ENCODE peak calls at places on chromosomes 13 and 19, in nine cellular contexts. One of them, this sample, is unnamed.

GRCh38 chr19:11708457-11708856 is 30.3 kb downstream of the ZNF823 start:
- DNase-seq in hypothalamus: no peak
- DNase-seq in iPS-NIHi11: no peak
- DNase-seq in activated CD4-positive, alpha-beta T cell treated with anti-CD3 and anti-CD28 coated beads, Interleukin-2, amount 50 U/mL, for 4 hours: no peak
- DNase-seq in stimulated activated CD8-positive, alpha-beta memory T cell treated with anti-CD3 and anti-CD28 coated beads, Interleukin-7, amount 100 ng/mL, for 24 hours: no peak
- DNase-seq in AG08396: no peak
- DNase-seq in NCI-H1105 treated with DMSO at 0.1 percent for 48 hours: no peak
- DNase-seq in T follicular helper cell: no peak
- DNase-seq in PC-9: peak
- DNase-seq in this sample: no peak

GRCh38 chr19:17497149-17497798 is 14.2 kb upstream of the PGLS start:
- DNase-seq in hypothalamus: no peak
- DNase-seq in iPS-NIHi11: no peak
- DNase-seq in activated CD4-positive, alpha-beta T cell treated with anti-CD3 and anti-CD28 coated beads, Interleukin-2, amount 50 U/mL, for 4 hours: no peak
- DNase-seq in stimulated activated CD8-positive, alpha-beta memory T cell treated with anti-CD3 and anti-CD28 coated beads, Interleukin-7, amount 100 ng/mL, for 24 hours: no peak
- DNase-seq in AG08396: no peak
- DNase-seq in NCI-H1105 treated with DMSO at 0.1 percent for 48 hours: no peak
- DNase-seq in T follicular helper cell: no peak
- DNase-seq in PC-9: no peak
- DNase-seq in this sample: no peak

GRCh38 chr13:75621147-75621546 is 15.0 kb upstream of the LMO7 start:
- DNase-seq in hypothalamus: no peak
- DNase-seq in iPS-NIHi11: no peak
- DNase-seq in activated CD4-positive, alpha-beta T cell treated with anti-CD3 and anti-CD28 coated beads, Interleukin-2, amount 50 U/mL, for 4 hours: no peak
- DNase-seq in stimulated activated CD8-positive, alpha-beta memory T cell treated with anti-CD3 and anti-CD28 coated beads, Interleukin-7, amount 100 ng/mL, for 24 hours: no peak
- DNase-seq in AG08396: peak
- DNase-seq in NCI-H1105 treated with DMSO at 0.1 percent for 48 hours: no peak
- DNase-seq in T follicular helper cell: no peak
- DNase-seq in PC-9: no peak
- DNase-seq in this sample: no peak

GRCh38 chr13:31200636-31200970 is 828 bp downstream of the B3GLCT start:
- DNase-seq in hypothalamus: no peak
- DNase-seq in iPS-NIHi11: no peak
- DNase-seq in activated CD4-positive, alpha-beta T cell treated with anti-CD3 and anti-CD28 coated beads, Interleukin-2, amount 50 U/mL, for 4 hours: peak
- DNase-seq in stimulated activated CD8-positive, alpha-beta memory T cell treated with anti-CD3 and anti-CD28 coated beads, Interleukin-7, amount 100 ng/mL, for 24 hours: peak
- DNase-seq in AG08396: no peak
- DNase-seq in NCI-H1105 treated with DMSO at 0.1 percent for 48 hours: peak
- DNase-seq in T follicular helper cell: peak
- DNase-seq in PC-9: no peak
- DNase-seq in this sample: peak

GRCh38 chr19:18906605-18907519 is 10.9 kb upstream of the CERS1 start:
- DNase-seq in hypothalamus: no peak
- DNase-seq in iPS-NIHi11: no peak
- DNase-seq in activated CD4-positive, alpha-beta T cell treated with anti-CD3 and anti-CD28 coated beads, Interleukin-2, amount 50 U/mL, for 4 hours: no peak
- DNase-seq in stimulated activated CD8-positive, alpha-beta memory T cell treated with anti-CD3 and anti-CD28 coated beads, Interleukin-7, amount 100 ng/mL, for 24 hours: no peak
- DNase-seq in AG08396: no peak
- DNase-seq in NCI-H1105 treated with DMSO at 0.1 percent for 48 hours: no peak
- DNase-seq in T follicular helper cell: no peak
- DNase-seq in PC-9: no peak
- DNase-seq in this sample: no peak

GRCh38 chr13:85298387-85298924 is 500.8 kb downstream of the SLITRK6 start:
- DNase-seq in hypothalamus: no peak
- DNase-seq in iPS-NIHi11: no peak
- DNase-seq in activated CD4-positive, alpha-beta T cell treated with anti-CD3 and anti-CD28 coated beads, Interleukin-2, amount 50 U/mL, for 4 hours: no peak
- DNase-seq in stimulated activated CD8-positive, alpha-beta memory T cell treated with anti-CD3 and anti-CD28 coated beads, Interleukin-7, amount 100 ng/mL, for 24 hours: no peak
- DNase-seq in AG08396: no peak
- DNase-seq in NCI-H1105 treated with DMSO at 0.1 percent for 48 hours: no peak
- DNase-seq in T follicular helper cell: no peak
- DNase-seq in PC-9: no peak
- DNase-seq in this sample: no peak

GRCh38 chr13:102597029-102598015 is 536 bp downstream of the TPP2 start:
- DNase-seq in hypothalamus: no peak
- DNase-seq in iPS-NIHi11: peak
- DNase-seq in activated CD4-positive, alpha-beta T cell treated with anti-CD3 and anti-CD28 coated beads, Interleukin-2, amount 50 U/mL, for 4 hours: no peak
- DNase-seq in stimulated activated CD8-positive, alpha-beta memory T cell treated with anti-CD3 and anti-CD28 coated beads, Interleukin-7, amount 100 ng/mL, for 24 hours: no peak
- DNase-seq in AG08396: peak
- DNase-seq in NCI-H1105 treated with DMSO at 0.1 percent for 48 hours: no peak
- DNase-seq in T follicular helper cell: no peak
- DNase-seq in PC-9: no peak
- DNase-seq in this sample: peak

GRCh38 chr13:70088926-70089325 is 18.7 kb upstream of the ATXN8OS start:
- DNase-seq in hypothalamus: no peak
- DNase-seq in iPS-NIHi11: peak
- DNase-seq in activated CD4-positive, alpha-beta T cell treated with anti-CD3 and anti-CD28 coated beads, Interleukin-2, amount 50 U/mL, for 4 hours: no peak
- DNase-seq in stimulated activated CD8-positive, alpha-beta memory T cell treated with anti-CD3 and anti-CD28 coated beads, Interleukin-7, amount 100 ng/mL, for 24 hours: no peak
- DNase-seq in AG08396: no peak
- DNase-seq in NCI-H1105 treated with DMSO at 0.1 percent for 48 hours: no peak
- DNase-seq in T follicular helper cell: no peak
- DNase-seq in PC-9: no peak
- DNase-seq in this sample: no peak

GRCh38 chr13:51585696-51586095 is 1.4 kb downstream of the WDFY2 start:
- DNase-seq in hypothalamus: no peak
- DNase-seq in iPS-NIHi11: no peak
- DNase-seq in activated CD4-positive, alpha-beta T cell treated with anti-CD3 and anti-CD28 coated beads, Interleukin-2, amount 50 U/mL, for 4 hours: no peak
- DNase-seq in stimulated activated CD8-positive, alpha-beta memory T cell treated with anti-CD3 and anti-CD28 coated beads, Interleukin-7, amount 100 ng/mL, for 24 hours: no peak
- DNase-seq in AG08396: no peak
- DNase-seq in NCI-H1105 treated with DMSO at 0.1 percent for 48 hours: peak
- DNase-seq in T follicular helper cell: no peak
- DNase-seq in PC-9: no peak
- DNase-seq in this sample: no peak

GRCh38 chr19:966481-967088 is 17.6 kb upstream of the WDR18 start:
- DNase-seq in hypothalamus: no peak
- DNase-seq in iPS-NIHi11: no peak
- DNase-seq in activated CD4-positive, alpha-beta T cell treated with anti-CD3 and anti-CD28 coated beads, Interleukin-2, amount 50 U/mL, for 4 hours: no peak
- DNase-seq in stimulated activated CD8-positive, alpha-beta memory T cell treated with anti-CD3 and anti-CD28 coated beads, Interleukin-7, amount 100 ng/mL, for 24 hours: no peak
- DNase-seq in AG08396: no peak
- DNase-seq in NCI-H1105 treated with DMSO at 0.1 percent for 48 hours: no peak
- DNase-seq in T follicular helper cell: no peak
- DNase-seq in PC-9: no peak
- DNase-seq in this sample: no peak

GRCh38 chr19:6458695-6459355 is 767 bp downstream of the SLC25A23 start:
- DNase-seq in hypothalamus: no peak
- DNase-seq in iPS-NIHi11: peak
- DNase-seq in activated CD4-positive, alpha-beta T cell treated with anti-CD3 and anti-CD28 coated beads, Interleukin-2, amount 50 U/mL, for 4 hours: no peak
- DNase-seq in stimulated activated CD8-positive, alpha-beta memory T cell treated with anti-CD3 and anti-CD28 coated beads, Interleukin-7, amount 100 ng/mL, for 24 hours: no peak
- DNase-seq in AG08396: peak
- DNase-seq in NCI-H1105 treated with DMSO at 0.1 percent for 48 hours: no peak
- DNase-seq in T follicular helper cell: no peak
- DNase-seq in PC-9: no peak
- DNase-seq in this sample: peak

GRCh38 chr19:23771761-23772667 is 13.3 kb upstream of the ZNF681 start:
- DNase-seq in hypothalamus: no peak
- DNase-seq in iPS-NIHi11: no peak
- DNase-seq in activated CD4-positive, alpha-beta T cell treated with anti-CD3 and anti-CD28 coated beads, Interleukin-2, amount 50 U/mL, for 4 hours: no peak
- DNase-seq in stimulated activated CD8-positive, alpha-beta memory T cell treated with anti-CD3 and anti-CD28 coated beads, Interleukin-7, amount 100 ng/mL, for 24 hours: no peak
- DNase-seq in AG08396: no peak
- DNase-seq in NCI-H1105 treated with DMSO at 0.1 percent for 48 hours: no peak
- DNase-seq in T follicular helper cell: no peak
- DNase-seq in PC-9: no peak
- DNase-seq in this sample: no peak

GRCh38 chr13:99403458-99403971 is 96.3 kb upstream of the GPR183 start:
- DNase-seq in hypothalamus: no peak
- DNase-seq in iPS-NIHi11: no peak
- DNase-seq in activated CD4-positive, alpha-beta T cell treated with anti-CD3 and anti-CD28 coated beads, Interleukin-2, amount 50 U/mL, for 4 hours: no peak
- DNase-seq in stimulated activated CD8-positive, alpha-beta memory T cell treated with anti-CD3 and anti-CD28 coated beads, Interleukin-7, amount 100 ng/mL, for 24 hours: no peak
- DNase-seq in AG08396: no peak
- DNase-seq in NCI-H1105 treated with DMSO at 0.1 percent for 48 hours: no peak
- DNase-seq in T follicular helper cell: no peak
- DNase-seq in PC-9: no peak
- DNase-seq in this sample: no peak

GRCh38 chr19:15622991-15623390 is 8.0 kb downstream of the CYP4F8 start:
- DNase-seq in hypothalamus: no peak
- DNase-seq in iPS-NIHi11: no peak
- DNase-seq in activated CD4-positive, alpha-beta T cell treated with anti-CD3 and anti-CD28 coated beads, Interleukin-2, amount 50 U/mL, for 4 hours: no peak
- DNase-seq in stimulated activated CD8-positive, alpha-beta memory T cell treated with anti-CD3 and anti-CD28 coated beads, Interleukin-7, amount 100 ng/mL, for 24 hours: no peak
- DNase-seq in AG08396: no peak
- DNase-seq in NCI-H1105 treated with DMSO at 0.1 percent for 48 hours: no peak
- DNase-seq in T follicular helper cell: no peak
- DNase-seq in PC-9: peak
- DNase-seq in this sample: no peak

GRCh38 chr13:71754407-71754974 is 112.5 kb downstream of the DACH1 start:
- DNase-seq in hypothalamus: no peak
- DNase-seq in iPS-NIHi11: no peak
- DNase-seq in activated CD4-positive, alpha-beta T cell treated with anti-CD3 and anti-CD28 coated beads, Interleukin-2, amount 50 U/mL, for 4 hours: no peak
- DNase-seq in stimulated activated CD8-positive, alpha-beta memory T cell treated with anti-CD3 and anti-CD28 coated beads, Interleukin-7, amount 100 ng/mL, for 24 hours: no peak
- DNase-seq in AG08396: no peak
- DNase-seq in NCI-H1105 treated with DMSO at 0.1 percent for 48 hours: no peak
- DNase-seq in T follicular helper cell: no peak
- DNase-seq in PC-9: no peak
- DNase-seq in this sample: no peak

GRCh38 chr13:113883921-113884804 is 20.3 kb upstream of the GAS6 start:
- DNase-seq in hypothalamus: no peak
- DNase-seq in iPS-NIHi11: no peak
- DNase-seq in activated CD4-positive, alpha-beta T cell treated with anti-CD3 and anti-CD28 coated beads, Interleukin-2, amount 50 U/mL, for 4 hours: no peak
- DNase-seq in stimulated activated CD8-positive, alpha-beta memory T cell treated with anti-CD3 and anti-CD28 coated beads, Interleukin-7, amount 100 ng/mL, for 24 hours: no peak
- DNase-seq in AG08396: no peak
- DNase-seq in NCI-H1105 treated with DMSO at 0.1 percent for 48 hours: no peak
- DNase-seq in T follicular helper cell: no peak
- DNase-seq in PC-9: no peak
- DNase-seq in this sample: no peak

GRCh38 chr19:5798244-5798643 is 6.6 kb upstream of the NRTN start:
- DNase-seq in hypothalamus: no peak
- DNase-seq in iPS-NIHi11: no peak
- DNase-seq in activated CD4-positive, alpha-beta T cell treated with anti-CD3 and anti-CD28 coated beads, Interleukin-2, amount 50 U/mL, for 4 hours: no peak
- DNase-seq in stimulated activated CD8-positive, alpha-beta memory T cell treated with anti-CD3 and anti-CD28 coated beads, Interleukin-7, amount 100 ng/mL, for 24 hours: no peak
- DNase-seq in AG08396: no peak
- DNase-seq in NCI-H1105 treated with DMSO at 0.1 percent for 48 hours: no peak
- DNase-seq in T follicular helper cell: no peak
- DNase-seq in PC-9: no peak
- DNase-seq in this sample: no peak

GRCh38 chr13:66501187-66501586 is 728.9 kb downstream of the PCDH9 start:
- DNase-seq in hypothalamus: no peak
- DNase-seq in iPS-NIHi11: no peak
- DNase-seq in activated CD4-positive, alpha-beta T cell treated with anti-CD3 and anti-CD28 coated beads, Interleukin-2, amount 50 U/mL, for 4 hours: no peak
- DNase-seq in stimulated activated CD8-positive, alpha-beta memory T cell treated with anti-CD3 and anti-CD28 coated beads, Interleukin-7, amount 100 ng/mL, for 24 hours: no peak
- DNase-seq in AG08396: no peak
- DNase-seq in NCI-H1105 treated with DMSO at 0.1 percent for 48 hours: no peak
- DNase-seq in T follicular helper cell: no peak
- DNase-seq in PC-9: no peak
- DNase-seq in this sample: no peak

GRCh38 chr13:95805921-95806320 is 129.0 kb downstream of the DNAJC3 start:
- DNase-seq in hypothalamus: no peak
- DNase-seq in iPS-NIHi11: no peak
- DNase-seq in activated CD4-positive, alpha-beta T cell treated with anti-CD3 and anti-CD28 coated beads, Interleukin-2, amount 50 U/mL, for 4 hours: no peak
- DNase-seq in stimulated activated CD8-positive, alpha-beta memory T cell treated with anti-CD3 and anti-CD28 coated beads, Interleukin-7, amount 100 ng/mL, for 24 hours: no peak
- DNase-seq in AG08396: no peak
- DNase-seq in NCI-H1105 treated with DMSO at 0.1 percent for 48 hours: no peak
- DNase-seq in T follicular helper cell: no peak
- DNase-seq in PC-9: no peak
- DNase-seq in this sample: no peak

GRCh38 chr13:29969286-29969685 is 118.9 kb upstream of the UBL3 start:
- DNase-seq in hypothalamus: no peak
- DNase-seq in iPS-NIHi11: no peak
- DNase-seq in activated CD4-positive, alpha-beta T cell treated with anti-CD3 and anti-CD28 coated beads, Interleukin-2, amount 50 U/mL, for 4 hours: no peak
- DNase-seq in stimulated activated CD8-positive, alpha-beta memory T cell treated with anti-CD3 and anti-CD28 coated beads, Interleukin-7, amount 100 ng/mL, for 24 hours: no peak
- DNase-seq in AG08396: peak
- DNase-seq in NCI-H1105 treated with DMSO at 0.1 percent for 48 hours: no peak
- DNase-seq in T follicular helper cell: no peak
- DNase-seq in PC-9: no peak
- DNase-seq in this sample: no peak

GRCh38 chr13:105118577-105118976 is 1416.9 kb downstream of the EFNB2 start:
- DNase-seq in hypothalamus: no peak
- DNase-seq in iPS-NIHi11: no peak
- DNase-seq in activated CD4-positive, alpha-beta T cell treated with anti-CD3 and anti-CD28 coated beads, Interleukin-2, amount 50 U/mL, for 4 hours: no peak
- DNase-seq in stimulated activated CD8-positive, alpha-beta memory T cell treated with anti-CD3 and anti-CD28 coated beads, Interleukin-7, amount 100 ng/mL, for 24 hours: no peak
- DNase-seq in AG08396: no peak
- DNase-seq in NCI-H1105 treated with DMSO at 0.1 percent for 48 hours: no peak
- DNase-seq in T follicular helper cell: no peak
- DNase-seq in PC-9: no peak
- DNase-seq in this sample: no peak

GRCh38 chr13:48731957-48732569 is 78.3 kb downstream of the CYSLTR2 start:
- DNase-seq in hypothalamus: no peak
- DNase-seq in iPS-NIHi11: peak
- DNase-seq in activated CD4-positive, alpha-beta T cell treated with anti-CD3 and anti-CD28 coated beads, Interleukin-2, amount 50 U/mL, for 4 hours: peak
- DNase-seq in stimulated activated CD8-positive, alpha-beta memory T cell treated with anti-CD3 and anti-CD28 coated beads, Interleukin-7, amount 100 ng/mL, for 24 hours: peak
- DNase-seq in AG08396: no peak
- DNase-seq in NCI-H1105 treated with DMSO at 0.1 percent for 48 hours: no peak
- DNase-seq in T follicular helper cell: peak
- DNase-seq in PC-9: no peak
- DNase-seq in this sample: peak

GRCh38 chr13:89584058-89584457 is 1763.4 kb upstream of the MIR17HG start:
- DNase-seq in hypothalamus: no peak
- DNase-seq in iPS-NIHi11: no peak
- DNase-seq in activated CD4-positive, alpha-beta T cell treated with anti-CD3 and anti-CD28 coated beads, Interleukin-2, amount 50 U/mL, for 4 hours: no peak
- DNase-seq in stimulated activated CD8-positive, alpha-beta memory T cell treated with anti-CD3 and anti-CD28 coated beads, Interleukin-7, amount 100 ng/mL, for 24 hours: no peak
- DNase-seq in AG08396: no peak
- DNase-seq in NCI-H1105 treated with DMSO at 0.1 percent for 48 hours: no peak
- DNase-seq in T follicular helper cell: no peak
- DNase-seq in PC-9: no peak
- DNase-seq in this sample: no peak

GRCh38 chr19:19402656-19403372 is 2.7 kb upstream of the GATAD2A start:
- DNase-seq in hypothalamus: no peak
- DNase-seq in iPS-NIHi11: no peak
- DNase-seq in activated CD4-positive, alpha-beta T cell treated with anti-CD3 and anti-CD28 coated beads, Interleukin-2, amount 50 U/mL, for 4 hours: no peak
- DNase-seq in stimulated activated CD8-positive, alpha-beta memory T cell treated with anti-CD3 and anti-CD28 coated beads, Interleukin-7, amount 100 ng/mL, for 24 hours: no peak
- DNase-seq in AG08396: no peak
- DNase-seq in NCI-H1105 treated with DMSO at 0.1 percent for 48 hours: no peak
- DNase-seq in T follicular helper cell: no peak
- DNase-seq in PC-9: no peak
- DNase-seq in this sample: no peak

GRCh38 chr19:48636859-48637448 is at the start of gene DBP:
- DNase-seq in hypothalamus: no peak
- DNase-seq in iPS-NIHi11: no peak
- DNase-seq in activated CD4-positive, alpha-beta T cell treated with anti-CD3 and anti-CD28 coated beads, Interleukin-2, amount 50 U/mL, for 4 hours: no peak
- DNase-seq in stimulated activated CD8-positive, alpha-beta memory T cell treated with anti-CD3 and anti-CD28 coated beads, Interleukin-7, amount 100 ng/mL, for 24 hours: no peak
- DNase-seq in AG08396: peak
- DNase-seq in NCI-H1105 treated with DMSO at 0.1 percent for 48 hours: peak
- DNase-seq in T follicular helper cell: no peak
- DNase-seq in PC-9: peak
- DNase-seq in this sample: no peak

GRCh38 chr19:50780753-50781480 is 9.3 kb upstream of the ACP4 start:
- DNase-seq in hypothalamus: no peak
- DNase-seq in iPS-NIHi11: no peak
- DNase-seq in activated CD4-positive, alpha-beta T cell treated with anti-CD3 and anti-CD28 coated beads, Interleukin-2, amount 50 U/mL, for 4 hours: no peak
- DNase-seq in stimulated activated CD8-positive, alpha-beta memory T cell treated with anti-CD3 and anti-CD28 coated beads, Interleukin-7, amount 100 ng/mL, for 24 hours: no peak
- DNase-seq in AG08396: no peak
- DNase-seq in NCI-H1105 treated with DMSO at 0.1 percent for 48 hours: no peak
- DNase-seq in T follicular helper cell: no peak
- DNase-seq in PC-9: no peak
- DNase-seq in this sample: no peak